ENCODE peak calls at places on chromosome 3, in four cellular contexts. O is mucosa of descending colon, W is mesendoderm, B is Kasumi-1. F is an unnamed sample.

GRCh38 chr3:108527109-108527508 is 16.7 kb upstream of the MYH15 start:
- DNase-seq in O (no peak), W (peak), B (no peak), F (no peak)

GRCh38 chr3:5285439-5285838 is 97.9 kb downstream of the EDEM1 start:
- DNase-seq in O (no peak), W (no peak), B (no peak), F (no peak)

GRCh38 chr3:27521872-27522265 is 37.7 kb upstream of the SLC4A7 start:
- DNase-seq in O (no peak), W (no peak), B (no peak), F (no peak)

GRCh38 chr3:129460572-129460971 is 20.5 kb downstream of the IFT122 start:
- DNase-seq in O (no peak), W (no peak), B (no peak), F (no peak)

GRCh38 chr3:147427796-147428195 is 18.6 kb downstream of the ZIC1 start:
- DNase-seq in O (no peak), W (no peak), B (no peak), F (no peak)

GRCh38 chr3:193825617-193826016 is 232.6 kb downstream of the OPA1 start:
- DNase-seq in O (no peak), W (no peak), B (no peak), F (no peak)

GRCh38 chr3:8660781-8661180 is 16.2 kb upstream of the SSUH2 start:
- DNase-seq in O (no peak), W (no peak), B (no peak), F (no peak)

GRCh38 chr3:170679190-170679589 is 93.3 kb upstream of the SLC7A14 start:
- DNase-seq in O (no peak), W (no peak), B (no peak), F (no peak)

GRCh38 chr3:126555795-126556636 is 2.7 kb downstream of the C3orf22 start:
- DNase-seq in O (no peak), W (no peak), B (no peak), F (peak)